ENCODE peak calls at places on chromosomes 12 and 14, in nine cellular contexts. L, D, R, G, V, X, E, S and H are unnamed samples.

GRCh38 chr12:41962171-41962572 is 182.5 kb downstream of the GXYLT1 start:
- DNase-seq in L (peak; percentile 25), D (no peak), R (no peak), G (no peak), V (no peak), X (no peak), E (no peak), S (peak; percentile 65), H (no peak)

GRCh38 chr12:65699251-65699650 is 125.0 kb upstream of the HMGA2 start:
- DNase-seq in L (no peak), D (peak; percentile 39), R (peak; percentile 10), G (no peak), V (no peak), X (no peak), E (no peak), S (no peak), H (no peak)

GRCh38 chr12:81874166-81874565 is 115.0 kb upstream of the PPFIA2 start:
- DNase-seq in L (no peak), D (no peak), R (no peak), G (no peak), V (no peak), X (no peak), E (no peak), S (no peak), H (no peak)

GRCh38 chr12:46603776-46604456 is 221.9 kb downstream of the SLC38A4 start:
- DNase-seq in L (no peak), D (no peak), R (no peak), G (no peak), V (no peak), X (no peak), E (no peak), S (no peak), H (no peak)

GRCh38 chr12:132831771-132832170 is 3.1 kb upstream of the GOLGA3 start:
- DNase-seq in L (no peak), D (no peak), R (no peak), G (no peak), V (no peak), X (no peak), E (no peak), S (no peak), H (no peak)

GRCh38 chr14:23366163-23366921 is 1.4 kb upstream of the EFS start:
- DNase-seq in L (peak; percentile 79), D (no peak), R (peak; percentile 87), G (peak; percentile 54), V (peak; percentile 97), X (no peak), E (peak; percentile 42), S (peak; percentile 83), H (peak; percentile 51)

GRCh38 chr12:25694072-25694471 is 141.0 kb upstream of the LMNTD1 start:
- DNase-seq in L (no peak), D (peak; percentile 37), R (peak; percentile 33), G (no peak), V (no peak), X (no peak), E (no peak), S (no peak), H (no peak)

GRCh38 chr12:45409966-45410365 is 194.1 kb downstream of the ANO6 start:
- DNase-seq in L (no peak), D (no peak), R (no peak), G (no peak), V (no peak), X (no peak), E (no peak), S (peak; percentile 70), H (no peak)

DNA sequence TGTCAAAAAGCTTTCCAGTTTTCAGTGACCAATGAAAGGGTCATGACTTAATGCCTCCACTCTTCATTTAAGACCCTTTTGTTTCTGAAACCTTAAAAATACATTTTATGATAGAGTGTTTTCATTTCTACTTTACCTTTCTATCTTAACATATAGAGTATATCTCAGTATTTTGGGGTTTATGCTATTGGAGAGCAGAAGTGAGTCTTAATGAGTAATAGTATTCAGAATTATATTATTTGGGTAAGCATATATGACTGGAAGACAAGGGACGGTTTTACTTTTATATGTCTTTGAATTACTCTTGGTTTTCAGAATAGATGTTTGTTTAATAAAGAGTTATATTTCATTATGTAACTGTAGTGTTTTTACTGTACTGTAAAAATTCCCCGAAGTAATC is 10.8 kb downstream of the ARHGAP5 start:
- DNase-seq in L (no peak), D (no peak), R (no peak), G (no peak), V (no peak), X (no peak), E (no peak), S (no peak), H (no peak)
- H3K4me1 ChIP-seq in L (peaks cover 72% of the 10 kb centered on the region), D (peaks cover 68% of the 10 kb centered on the region), R (peaks cover 24% of the 10 kb centered on the region), G (peaks cover 32% of the 10 kb centered on the region), V (peaks cover 38% of the 10 kb centered on the region), X (peaks cover 26% of the 10 kb centered on the region), E (peaks cover 29% of the 10 kb centered on the region), S (peaks cover 28% of the 10 kb centered on the region), H (no peaks in the 10 kb centered on the region)

GRCh38 chr12:6534914-6535696 is 788 bp downstream of the GAPDH start:
- DNase-seq in L (peak; percentile 74), D (peak; percentile 71), R (peak; percentile 80), G (peak; percentile 90), V (peak; percentile 86), X (peak; percentile 70), E (peak; percentile 82), S (peak; percentile 90), H (peak; percentile 83)
- H3K4me1 ChIP-seq in L (peaks cover 82% of the 10 kb centered on the region), D (peaks cover 58% of the 10 kb centered on the region), R (peaks cover 30% of the 10 kb centered on the region), G (peaks cover 71% of the 10 kb centered on the region), V (peaks cover 30% of the 10 kb centered on the region), X (peaks cover 44% of the 10 kb centered on the region), E (peaks cover 43% of the 10 kb centered on the region), S (peaks cover 53% of the 10 kb centered on the region), H (peaks cover 26% of the 10 kb centered on the region)

GRCh38 chr12:3220382-3221321 is 143.5 kb downstream of the TSPAN9 start:
- DNase-seq in L (no peak), D (no peak), R (no peak), G (no peak), V (no peak), X (no peak), E (no peak), S (no peak), H (no peak)
- H3K4me1 ChIP-seq in L (peaks cover 99% of the 10 kb centered on the region), D (no peaks in the 10 kb centered on the region), R (peaks cover 7% of the 10 kb centered on the region), G (peaks cover 7% of the 10 kb centered on the region), V (peaks cover 6% of the 10 kb centered on the region), X (peaks cover 12% of the 10 kb centered on the region), E (peaks cover 9% of the 10 kb centered on the region), S (peaks cover 15% of the 10 kb centered on the region), H (peaks cover 28% of the 10 kb centered on the region)

DNA sequence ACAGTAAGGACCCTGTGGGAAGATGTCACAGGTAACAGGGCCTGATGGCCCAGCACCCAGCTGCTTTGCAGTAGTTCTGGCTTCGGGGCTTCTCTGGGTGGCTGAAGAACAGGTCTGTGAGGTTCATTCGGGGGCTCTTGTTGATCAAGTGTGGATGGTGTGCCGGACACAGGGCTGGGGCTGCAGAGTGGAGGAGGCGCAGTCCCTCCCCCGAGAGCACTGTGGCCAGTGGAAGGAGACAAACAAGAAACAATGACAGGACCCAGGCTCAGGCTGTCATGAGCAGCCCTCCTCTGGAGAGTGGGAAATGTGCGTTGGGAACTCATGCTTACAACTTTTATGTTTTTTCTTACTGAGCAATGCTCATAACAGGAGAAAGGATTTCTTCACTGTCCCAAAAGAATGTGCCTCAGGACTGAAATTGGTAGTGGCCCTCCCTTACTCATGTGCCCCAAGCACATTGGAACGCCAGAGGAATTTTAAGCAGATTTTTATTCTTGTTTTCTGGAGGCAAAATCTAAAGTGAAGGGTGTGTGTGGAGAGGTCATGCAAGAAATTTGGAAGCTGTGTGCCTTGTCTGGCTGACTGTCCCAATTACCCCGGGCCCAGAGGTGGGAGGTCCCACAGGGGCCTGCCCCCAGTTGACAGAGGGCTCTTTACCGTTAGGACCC is 233.8 kb downstream of the CACNA1C start:
- DNase-seq in L (no peak), D (no peak), R (no peak), G (no peak), V (no peak), X (no peak), E (no peak), S (no peak), H (no peak)
- H3K4me1 ChIP-seq in L (peaks cover 100% of the 10 kb centered on the region), D (no peaks in the 10 kb centered on the region), R (peaks cover 56% of the 10 kb centered on the region), G (peaks cover 42% of the 10 kb centered on the region), V (no peaks in the 10 kb centered on the region), X (no peaks in the 10 kb centered on the region), E (peaks cover 32% of the 10 kb centered on the region), S (no peaks in the 10 kb centered on the region), H (peaks cover 12% of the 10 kb centered on the region)

GRCh38 chr14:81275305-81275950 is 54.7 kb upstream of the GTF2A1 start:
- DNase-seq in L (peak; percentile 24), D (no peak), R (no peak), G (no peak), V (no peak), X (no peak), E (no peak), S (no peak), H (no peak)
- H3K4me1 ChIP-seq in L (peaks cover 26% of the 10 kb centered on the region), D (no peaks in the 10 kb centered on the region), R (peaks cover 5% of the 10 kb centered on the region), G (no peaks in the 10 kb centered on the region), V (peaks cover 32% of the 10 kb centered on the region), X (no peaks in the 10 kb centered on the region), E (no peaks in the 10 kb centered on the region), S (peaks cover 48% of the 10 kb centered on the region), H (no peaks in the 10 kb centered on the region)

DNA sequence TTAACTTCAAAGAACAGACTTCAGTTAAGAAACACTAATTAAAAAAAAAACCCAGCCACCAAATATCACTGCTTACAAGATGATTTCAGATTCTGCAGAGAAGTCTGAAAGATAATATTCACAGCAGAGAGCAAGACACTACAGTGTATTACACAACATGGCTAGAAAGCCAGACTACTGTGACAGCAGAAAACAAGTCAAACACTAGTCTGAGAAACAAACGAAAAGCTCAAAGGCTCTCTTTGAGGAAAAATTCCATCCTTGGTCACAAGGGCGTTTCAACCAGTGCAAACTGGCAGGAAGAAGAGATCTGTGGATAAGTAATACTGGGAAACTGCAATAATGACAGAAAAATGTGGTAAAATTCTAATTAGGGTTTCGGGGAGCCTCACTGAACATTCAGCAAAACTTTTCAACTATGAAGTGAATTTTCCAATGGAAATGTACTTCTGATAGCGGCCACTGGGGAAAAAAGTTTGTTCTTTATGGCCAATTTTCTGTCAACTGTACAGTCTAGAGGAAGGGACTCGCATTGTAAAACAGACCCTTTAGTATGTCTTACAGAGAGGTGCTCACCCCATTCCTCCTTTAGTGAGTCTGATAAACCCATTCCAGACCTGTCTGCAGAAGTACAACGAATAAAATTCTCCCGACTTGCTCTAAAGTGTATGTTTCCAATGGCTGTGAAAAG is 50.4 kb downstream of the ACADS start:
- DNase-seq in L (no peak), D (no peak), R (no peak), G (no peak), V (no peak), X (no peak), E (no peak), S (no peak), H (no peak)
- H3K4me1 ChIP-seq in L (peaks cover 27% of the 10 kb centered on the region), D (no peaks in the 10 kb centered on the region), R (peaks cover 5% of the 10 kb centered on the region), G (no peaks in the 10 kb centered on the region), V (peaks cover 10% of the 10 kb centered on the region), X (no peaks in the 10 kb centered on the region), E (no peaks in the 10 kb centered on the region), S (peaks cover 25% of the 10 kb centered on the region), H (no peaks in the 10 kb centered on the region)

GRCh38 chr12:106585237-106585834 is 2.5 kb downstream of the RFX4 start:
- DNase-seq in L (no peak), D (no peak), R (no peak), G (no peak), V (peak; percentile 82), X (no peak), E (no peak), S (no peak), H (no peak)
- H3K4me1 ChIP-seq in L (peaks cover 72% of the 10 kb centered on the region), D (peaks cover 58% of the 10 kb centered on the region), R (peaks cover 31% of the 10 kb centered on the region), G (peaks cover 55% of the 10 kb centered on the region), V (peaks cover 57% of the 10 kb centered on the region), X (peaks cover 52% of the 10 kb centered on the region), E (peaks cover 39% of the 10 kb centered on the region), S (peaks cover 14% of the 10 kb centered on the region), H (no peaks in the 10 kb centered on the region)